ENCODE peak calls at places on chromosomes 6 and 20, in four cellular contexts. One of them, this sample, is unnamed.

GRCh38 chr6:141321486-141322347 is 811.0 kb upstream of the GJE1 start:
- DNase-seq in heart left ventricle: no peak
- DNase-seq in gastrocnemius medialis: no peak
- DNase-seq in left lung: no peak
- DNase-seq in this sample: no peak

GRCh38 chr6:31495580-31495979 is 2.4 kb upstream of the MICB start:
- DNase-seq in gastrocnemius medialis: no peak
- DNase-seq in heart left ventricle: no peak
- DNase-seq in left lung: no peak
- DNase-seq in this sample: no peak

GRCh38 chr20:50574108-50574507 is 63.9 kb downstream of the PTPN1 start:
- DNase-seq in left lung: no peak
- DNase-seq in heart left ventricle: no peak
- DNase-seq in gastrocnemius medialis: peak; percentile 13
- DNase-seq in this sample: no peak

GRCh38 chr6:15754706-15755079 is 91.9 kb upstream of the DTNBP1 start:
- DNase-seq in heart left ventricle: no peak
- DNase-seq in gastrocnemius medialis: no peak
- DNase-seq in left lung: no peak
- DNase-seq in this sample: no peak

GRCh38 chr6:100209323-100210137 is 215.5 kb upstream of the MCHR2 start:
- DNase-seq in gastrocnemius medialis: no peak
- DNase-seq in left lung: no peak
- DNase-seq in heart left ventricle: no peak
- DNase-seq in this sample: no peak

GRCh38 chr6:27546522-27546921 is 73.6 kb upstream of the ZNF184 start:
- DNase-seq in gastrocnemius medialis: no peak
- DNase-seq in heart left ventricle: no peak
- DNase-seq in left lung: no peak
- DNase-seq in this sample: no peak

GRCh38 chr6:26205625-26206574 is 118.7 kb downstream of the HFE start:
- DNase-seq in left lung: no peak
- DNase-seq in heart left ventricle: no peak
- DNase-seq in gastrocnemius medialis: no peak
- DNase-seq in this sample: no peak

GRCh38 chr6:152642578-152643375 is 5.6 kb upstream of the SYNE1 start:
- DNase-seq in gastrocnemius medialis: no peak
- DNase-seq in heart left ventricle: peak; percentile 63
- DNase-seq in left lung: peak; percentile 67
- DNase-seq in this sample: no peak

GRCh38 chr6:133973109-133973971 is 20.3 kb downstream of the TBPL1 start:
- DNase-seq in gastrocnemius medialis: no peak
- DNase-seq in heart left ventricle: no peak
- DNase-seq in left lung: no peak
- DNase-seq in this sample: no peak

GRCh38 chr6:44009425-44010321 is 117.6 kb downstream of the MRPL14 start:
- DNase-seq in gastrocnemius medialis: peak; percentile 47
- DNase-seq in heart left ventricle: peak; percentile 65
- DNase-seq in left lung: no peak
- DNase-seq in this sample: no peak

GRCh38 chr20:63094767-63095499 is 88.2 kb upstream of the BHLHE23 start:
- DNase-seq in left lung: peak; percentile 12
- DNase-seq in heart left ventricle: peak; percentile 16
- DNase-seq in gastrocnemius medialis: peak; percentile 2
- DNase-seq in this sample: no peak

GRCh38 chr6:46393940-46394337 is 97.3 kb downstream of the RCAN2 start:
- DNase-seq in left lung: no peak
- DNase-seq in heart left ventricle: no peak
- DNase-seq in gastrocnemius medialis: no peak
- DNase-seq in this sample: no peak

GRCh38 chr20:17867546-17867945 is 101.0 kb downstream of the SNX5 start:
- DNase-seq in heart left ventricle: no peak
- DNase-seq in gastrocnemius medialis: no peak
- DNase-seq in left lung: no peak
- DNase-seq in this sample: no peak

GRCh38 chr6:97394160-97394748 is 111.2 kb upstream of the MMS22L start:
- DNase-seq in heart left ventricle: no peak
- DNase-seq in gastrocnemius medialis: no peak
- DNase-seq in left lung: no peak
- DNase-seq in this sample: no peak

GRCh38 chr6:31729979-31730630 is 1.0 kb upstream of the DDAH2 start:
- DNase-seq in left lung: peak; percentile 89
- DNase-seq in heart left ventricle: peak; percentile 95
- DNase-seq in gastrocnemius medialis: peak; percentile 75
- DNase-seq in this sample: peak; percentile 57

GRCh38 chr6:34157236-34157830 is 11.4 kb upstream of the GRM4 start:
- DNase-seq in left lung: peak; percentile 11
- DNase-seq in gastrocnemius medialis: no peak
- DNase-seq in heart left ventricle: no peak
- DNase-seq in this sample: no peak

GRCh38 chr20:7470912-7471311 is 469.3 kb downstream of the HAO1 start:
- DNase-seq in heart left ventricle: no peak
- DNase-seq in gastrocnemius medialis: no peak
- DNase-seq in left lung: no peak
- DNase-seq in this sample: no peak

GRCh38 chr20:62303327-62304226 is 780 bp downstream of the ADRM1 start:
- DNase-seq in heart left ventricle: no peak
- DNase-seq in left lung: no peak
- DNase-seq in gastrocnemius medialis: no peak
- DNase-seq in this sample: no peak

GRCh38 chr6:33980176-33980805 is 165.6 kb downstream of the GRM4 start:
- DNase-seq in heart left ventricle: no peak
- DNase-seq in left lung: peak; percentile 14
- DNase-seq in gastrocnemius medialis: no peak
- DNase-seq in this sample: no peak

GRCh38 chr6:133240511-133241087 is 558 bp upstream of the EYA4 start:
- DNase-seq in gastrocnemius medialis: peak; percentile 82
- DNase-seq in heart left ventricle: peak; percentile 58
- DNase-seq in left lung: no peak
- DNase-seq in this sample: no peak

GRCh38 chr6:11412011-11412424 is 125.5 kb upstream of the TMEM170B start:
- DNase-seq in gastrocnemius medialis: no peak
- DNase-seq in heart left ventricle: no peak
- DNase-seq in left lung: no peak
- DNase-seq in this sample: no peak

GRCh38 chr6:132333639-132334516 is 67.4 kb downstream of the MOXD1 start:
- DNase-seq in heart left ventricle: peak; percentile 43
- DNase-seq in gastrocnemius medialis: peak; percentile 20
- DNase-seq in left lung: no peak
- DNase-seq in this sample: no peak

GRCh38 chr20:44471481-44471882 is 4.2 kb upstream of the TTPAL start:
- DNase-seq in heart left ventricle: no peak
- DNase-seq in gastrocnemius medialis: no peak
- DNase-seq in left lung: no peak
- DNase-seq in this sample: no peak

GRCh38 chr6:2111162-2111677 is 134.2 kb downstream of the GMDS start:
- DNase-seq in gastrocnemius medialis: no peak
- DNase-seq in left lung: no peak
- DNase-seq in heart left ventricle: no peak
- DNase-seq in this sample: no peak

GRCh38 chr6:110180228-110181008 is at the start of gene CDC40:
- DNase-seq in gastrocnemius medialis: peak; percentile 42
- DNase-seq in heart left ventricle: peak; percentile 68
- DNase-seq in left lung: peak; percentile 71
- DNase-seq in this sample: no peak

GRCh38 chr6:161564951-161565350 is 291.1 kb upstream of the AGPAT4 start:
- DNase-seq in left lung: no peak
- DNase-seq in gastrocnemius medialis: no peak
- DNase-seq in heart left ventricle: no peak
- DNase-seq in this sample: no peak

GRCh38 chr6:27591660-27592059 is 118.8 kb upstream of the ZNF184 start:
- DNase-seq in left lung: no peak
- DNase-seq in gastrocnemius medialis: no peak
- DNase-seq in heart left ventricle: no peak
- DNase-seq in this sample: no peak

GRCh38 chr6:36544228-36544627 is 3.1 kb downstream of the STK38 start:
- DNase-seq in heart left ventricle: no peak
- DNase-seq in gastrocnemius medialis: peak; percentile 20
- DNase-seq in left lung: no peak
- DNase-seq in this sample: no peak

DNA sequence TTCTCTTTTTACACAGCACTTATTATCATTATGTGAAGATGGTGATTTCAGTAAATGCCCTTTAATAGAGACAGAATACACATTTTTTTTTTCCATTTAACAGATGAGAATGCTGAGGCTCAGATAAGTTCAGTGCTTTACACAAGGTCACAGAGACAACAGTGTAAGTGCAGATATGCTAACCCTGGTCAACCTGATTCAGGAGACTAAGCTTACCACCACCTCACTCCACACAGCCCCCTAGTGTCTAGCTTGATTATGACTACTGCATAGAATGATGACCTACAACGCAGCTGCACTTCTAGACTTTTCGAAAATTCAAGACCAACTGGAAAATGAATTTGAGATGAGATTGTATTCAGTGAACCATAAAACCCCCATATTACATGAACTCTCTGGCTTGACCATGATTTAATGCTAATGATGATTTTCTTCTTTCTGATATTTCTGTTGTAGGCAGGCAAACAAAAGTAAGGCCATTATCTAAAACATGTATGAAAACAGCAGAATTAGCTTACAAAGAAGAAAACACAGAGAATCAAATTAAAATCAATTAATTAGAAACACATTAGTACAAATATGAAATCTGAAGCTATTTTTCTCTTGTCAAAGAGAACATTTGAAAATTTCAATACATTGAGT is 212.1 kb upstream of the PHACTR1 start:
- DNase-seq in heart left ventricle: no peak
- DNase-seq in gastrocnemius medialis: no peak
- DNase-seq in left lung: no peak
- DNase-seq in this sample: no peak
- TF ChIP-seq CTCF in heart left ventricle: no peak
- TF ChIP-seq CTCF in gastrocnemius medialis: no peak
- TF ChIP-seq CTCF in left lung: peak; percentile 31
- TF ChIP-seq CTCF in this sample: peak; percentile 10

GRCh38 chr20:4060856-4061440 is 45.6 kb upstream of the RNF24 start:
- DNase-seq in gastrocnemius medialis: no peak
- DNase-seq in left lung: no peak
- DNase-seq in heart left ventricle: no peak
- DNase-seq in this sample: no peak
- H3K4me1 ChIP-seq in gastrocnemius medialis: peaks cover 28% of the 10 kb centered on the region
- H3K4me1 ChIP-seq in left lung: peaks cover 61% of the 10 kb centered on the region
- H3K4me1 ChIP-seq in heart left ventricle: peaks cover 61% of the 10 kb centered on the region
- H3K4me1 ChIP-seq in this sample: peaks cover 7% of the 10 kb centered on the region

DNA sequence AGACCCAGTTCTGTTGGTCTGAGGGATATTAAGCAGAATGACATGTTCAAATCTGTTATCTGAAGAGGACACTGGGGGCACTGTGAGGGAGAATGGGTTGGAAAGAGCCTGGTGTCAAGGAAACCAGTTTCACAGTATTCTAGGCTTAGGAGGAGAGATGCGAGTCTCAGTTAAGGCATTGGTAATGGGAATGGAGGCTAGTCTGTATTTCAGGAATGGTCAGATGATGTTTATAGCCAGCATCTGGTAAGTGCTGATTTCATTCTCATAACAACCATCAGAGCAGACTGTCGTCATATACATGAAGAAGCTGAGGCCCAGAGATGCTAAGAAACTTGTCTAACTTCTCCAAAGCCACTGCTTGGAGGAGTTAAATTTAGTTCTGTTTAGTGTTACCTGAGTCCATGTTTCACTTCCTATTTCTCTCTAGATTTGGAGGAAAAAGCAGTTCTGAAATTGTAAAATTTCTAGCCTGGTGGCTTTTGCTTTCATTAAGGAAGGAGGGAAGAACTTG is 242.0 kb downstream of the ARID1B start:
- DNase-seq in heart left ventricle: no peak
- DNase-seq in gastrocnemius medialis: no peak
- DNase-seq in left lung: no peak
- DNase-seq in this sample: no peak
- TF ChIP-seq CTCF in heart left ventricle: no peak
- TF ChIP-seq CTCF in gastrocnemius medialis: no peak
- TF ChIP-seq CTCF in left lung: no peak
- TF ChIP-seq CTCF in this sample: no peak

GRCh38 chr6:14123331-14124105 is 5.9 kb downstream of the CD83 start:
- DNase-seq in heart left ventricle: no peak
- DNase-seq in gastrocnemius medialis: no peak
- DNase-seq in left lung: no peak
- DNase-seq in this sample: no peak
- H3K4me1 ChIP-seq in heart left ventricle: peaks cover 43% of the 10 kb centered on the region
- H3K4me1 ChIP-seq in gastrocnemius medialis: peaks cover 8% of the 10 kb centered on the region
- H3K4me1 ChIP-seq in left lung: peaks cover 53% of the 10 kb centered on the region
- H3K4me1 ChIP-seq in this sample: no peaks in the 10 kb centered on the region

GRCh38 chr20:1252416-1252815 is 13.7 kb upstream of the SNPH start:
- DNase-seq in heart left ventricle: no peak
- DNase-seq in left lung: no peak
- DNase-seq in gastrocnemius medialis: no peak
- DNase-seq in this sample: no peak

GRCh38 chr20:1255675-1256074 is 10.4 kb upstream of the SNPH start:
- DNase-seq in left lung: no peak
- DNase-seq in heart left ventricle: no peak
- DNase-seq in gastrocnemius medialis: no peak
- DNase-seq in this sample: no peak

DNA sequence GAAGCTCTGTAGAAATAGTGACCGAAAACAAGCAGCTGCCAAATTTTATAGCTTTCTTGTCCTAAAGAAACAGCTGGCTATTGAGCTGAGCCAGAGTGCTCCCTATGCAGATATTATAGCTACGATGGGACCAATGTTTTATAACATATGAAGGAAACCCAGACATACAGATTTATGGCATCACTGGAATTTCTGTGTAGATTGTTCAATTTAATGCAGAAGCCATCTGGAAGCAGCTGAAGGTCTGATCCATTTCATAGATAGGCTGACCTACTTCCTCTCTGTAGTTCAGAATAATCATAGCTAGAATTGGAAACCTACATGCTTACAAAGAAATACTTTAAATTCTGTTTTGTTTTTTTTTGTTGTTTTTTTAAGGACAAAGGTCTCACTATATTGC is 11.8 kb upstream of the SNPH start:
- DNase-seq in left lung: no peak
- DNase-seq in heart left ventricle: no peak
- DNase-seq in gastrocnemius medialis: no peak
- DNase-seq in this sample: no peak
- TF ChIP-seq CTCF in left lung: no peak
- TF ChIP-seq CTCF in heart left ventricle: no peak
- TF ChIP-seq CTCF in gastrocnemius medialis: no peak
- TF ChIP-seq CTCF in this sample: no peak